ENCODE peak calls at places on chromosomes 2 and 18, in four cellular contexts. E is A549, H is K562, D is HepG2. C is an unnamed sample.

GRCh38 chr2:54634012-54634411 is 89.5 kb upstream of the EML6 start:
- DNase-seq in E (no peak), H (no peak), D (no peak), C (no peak)

GRCh38 chr2:240392948-240393830 is 42.3 kb upstream of the GPC1 start:
- DNase-seq in E (no peak), H (no peak), D (no peak), C (no peak)

GRCh38 chr2:121210691-121211090 is 74.3 kb downstream of the TFCP2L1 start:
- DNase-seq in E (peak), H (no peak), D (no peak), C (no peak)

GRCh38 chr2:236872971-236873370 is 212.7 kb upstream of the COPS8 start:
- DNase-seq in E (no peak), H (no peak), D (no peak), C (no peak)

GRCh38 chr18:7567487-7568425 is 640 bp downstream of the PTPRM start:
- DNase-seq in E (no peak), H (no peak), D (no peak), C (no peak)

GRCh38 chr2:21656330-21657075 is 532.7 kb downstream of the TDRD15 start:
- DNase-seq in E (no peak), H (no peak), D (no peak), C (no peak)

GRCh38 chr2:205685314-205686230 is 3.3 kb downstream of the NRP2 start:
- DNase-seq in E (peak), H (no peak), D (no peak), C (no peak)

GRCh38 chr2:180572346-180572745 is 408.1 kb upstream of the UBE2E3 start:
- DNase-seq in E (no peak), H (no peak), D (no peak), C (no peak)

GRCh38 chr2:18387479-18388206 is 172.8 kb downstream of the RDH14 start:
- DNase-seq in E (peak), H (peak), D (peak), C (peak)

GRCh38 chr18:71784777-71785176 is 759.4 kb downstream of the CBLN2 start:
- DNase-seq in E (no peak), H (peak), D (peak), C (no peak)

GRCh38 chr2:20609349-20609994 is 41.4 kb downstream of the HS1BP3 start:
- DNase-seq in E (no peak), H (no peak), D (peak), C (no peak)

GRCh38 chr2:178521304-178522150 is 41.3 kb downstream of the PLEKHA3 start:
- DNase-seq in E (no peak), H (no peak), D (no peak), C (no peak)

GRCh38 chr2:121429119-121429903 is 101.4 kb upstream of the RNU4ATAC start:
- DNase-seq in E (no peak), H (no peak), D (no peak), C (no peak)

GRCh38 chr2:73300926-73301325 is 7.6 kb upstream of the EGR4 start:
- DNase-seq in E (no peak), H (no peak), D (no peak), C (no peak)

GRCh38 chr2:16978291-16978690 is 312.7 kb upstream of the CYRIA start:
- DNase-seq in E (no peak), H (no peak), D (no peak), C (no peak)

GRCh38 chr2:176388886-176389285 is 119.6 kb downstream of the MTX2 start:
- DNase-seq in E (no peak), H (no peak), D (no peak), C (no peak)

GRCh38 chr18:32974421-32975165 is 201.8 kb upstream of the KLHL14 start:
- DNase-seq in E (no peak), H (no peak), D (no peak), C (no peak)

GRCh38 chr2:74554821-74555531 is 456 bp downstream of the DOK1 start:
- DNase-seq in E (no peak), H (peak), D (no peak), C (no peak)

GRCh38 chr2:48423376-48423775 is 106.6 kb upstream of the STON1 start:
- DNase-seq in E (no peak), H (no peak), D (no peak), C (no peak)

GRCh38 chr2:144659731-144660275 is 139.9 kb upstream of the ZEB2 start:
- DNase-seq in E (no peak), H (peak), D (no peak), C (no peak)

GRCh38 chr2:234032301-234032856 is 18.1 kb upstream of the SPP2 start:
- DNase-seq in E (no peak), H (no peak), D (no peak), C (no peak)

GRCh38 chr2:99700482-99701398 is 210.9 kb upstream of the REV1 start:
- DNase-seq in E (no peak), H (no peak), D (no peak), C (no peak)

GRCh38 chr18:21296045-21296444 is 54.0 kb downstream of the GREB1L start:
- DNase-seq in E (no peak), H (no peak), D (no peak), C (no peak)

GRCh38 chr18:28161608-28162599 is 15.0 kb downstream of the CDH2 start:
- DNase-seq in E (no peak), H (no peak), D (peak), C (no peak)

GRCh38 chr2:47310801-47311560 is 92.0 kb upstream of the MSH2 start:
- DNase-seq in E (no peak), H (no peak), D (peak), C (no peak)

GRCh38 chr2:131036696-131037397 is 56.4 kb downstream of the FAM168B start:
- DNase-seq in E (no peak), H (no peak), D (no peak), C (no peak)

GRCh38 chr2:59276033-59276432 is 1034.9 kb upstream of the FANCL start:
- DNase-seq in E (no peak), H (peak), D (no peak), C (no peak)

GRCh38 chr18:35432565-35433001 is 55.4 kb upstream of the ZNF396 start:
- DNase-seq in E (no peak), H (no peak), D (no peak), C (no peak)

GRCh38 chr18:51953521-51953920 is 386.5 kb upstream of the DCC start:
- DNase-seq in E (no peak), H (no peak), D (no peak), C (peak)

GRCh38 chr2:222319576-222320440 is 21.0 kb upstream of the PAX3 start:
- DNase-seq in E (no peak), H (no peak), D (no peak), C (no peak)

DNA sequence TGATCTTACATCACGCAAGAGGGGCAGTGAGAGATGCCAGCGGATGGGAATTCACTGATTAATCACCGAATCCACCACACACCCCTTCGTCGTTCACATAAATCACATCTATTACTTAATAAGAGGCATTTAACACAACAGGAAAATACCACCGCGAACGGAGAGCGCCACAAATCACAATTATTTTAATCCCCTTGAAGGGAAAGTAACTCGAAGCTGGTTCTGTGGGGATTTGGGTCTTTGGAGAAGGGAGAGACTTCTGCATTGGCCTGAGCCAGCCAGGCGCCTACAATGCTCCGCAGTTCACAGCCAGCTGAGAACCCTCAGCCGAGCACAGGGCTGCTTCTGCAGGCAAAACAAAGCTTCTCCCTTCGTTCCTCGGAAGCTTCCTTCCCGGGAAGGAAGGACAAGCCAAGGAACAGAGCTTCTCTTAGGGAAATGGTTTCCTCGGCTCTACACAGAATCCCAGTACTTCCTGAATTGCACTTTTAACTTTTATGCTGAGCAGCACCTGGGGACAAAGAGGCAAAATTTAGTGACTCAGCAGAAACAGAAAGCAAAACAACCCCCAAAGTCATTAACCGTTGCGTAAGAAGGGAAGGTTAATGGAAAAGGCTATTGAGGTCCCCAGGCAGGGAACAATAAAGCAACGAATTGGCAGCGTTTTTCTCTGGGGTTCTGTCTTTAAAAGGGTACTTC is at the start of gene LRP1B:
- DNase-seq in E (no peak), H (no peak), D (peak), C (no peak)
- TF ChIP-seq CEBPB in E (peak), H (peak), D (peak), C (no peak)

GRCh38 chr18:29436459-29436858 is 1259.5 kb upstream of the CDH2 start:
- DNase-seq in E (no peak), H (no peak), D (no peak), C (no peak)
- TF ChIP-seq MYC in E (no peak), H (no peak), D (no peak), C (no peak)

GRCh38 chr2:168315331-168316072 is 68.1 kb upstream of the STK39 start:
- DNase-seq in E (no peak), H (no peak), D (no peak), C (no peak)
- TF ChIP-seq CEBPB in E (no peak), H (no peak), D (no peak), C (no peak)

GRCh38 chr2:162482463-162482862 is 138.5 kb downstream of the GCA start:
- DNase-seq in E (no peak), H (no peak), D (no peak), C (no peak)
- TF ChIP-seq MYC in E (no peak), H (no peak), D (no peak), C (no peak)

DNA sequence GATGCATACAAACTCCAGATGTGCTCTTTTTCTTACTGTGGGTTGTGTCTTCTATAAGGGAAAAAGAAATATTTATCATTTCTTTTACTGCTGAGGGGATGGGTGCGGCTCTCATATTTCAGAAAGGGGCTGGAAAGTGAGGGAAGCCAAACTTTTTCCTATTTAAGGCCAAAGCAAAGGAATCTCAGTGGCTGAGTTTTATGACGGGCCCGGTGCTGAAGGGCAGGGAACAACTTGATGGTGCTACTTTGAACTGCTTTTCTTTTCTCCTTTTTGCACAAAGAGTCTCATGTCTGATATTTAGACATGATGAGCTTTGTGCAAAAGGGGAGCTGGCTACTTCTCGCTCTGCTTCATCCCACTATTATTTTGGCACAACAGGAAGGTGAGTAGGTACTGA is at the start of gene COL3A1:
- DNase-seq in E (no peak), H (no peak), D (no peak), C (no peak)
- TF ChIP-seq CEBPB in E (no peak), H (no peak), D (no peak), C (no peak)

DNA sequence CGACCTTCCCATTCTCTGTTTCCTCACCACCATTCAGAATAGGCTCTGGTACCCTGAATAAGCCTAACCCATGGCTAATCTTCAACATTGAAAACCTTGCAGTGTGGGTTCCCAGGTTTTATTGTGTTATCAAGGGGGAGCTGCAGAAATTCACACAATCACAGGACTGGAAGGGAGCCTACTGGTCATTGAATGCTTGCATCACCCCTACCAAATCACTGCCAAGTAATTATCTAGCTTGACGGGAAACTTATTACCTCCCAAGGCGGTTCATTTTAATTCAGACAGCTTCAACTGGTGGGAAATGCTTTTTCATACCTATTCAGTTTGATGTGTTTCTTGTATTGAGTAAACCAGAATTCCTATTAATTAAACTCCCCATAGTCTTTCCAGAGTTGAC is 33.6 kb upstream of the EFEMP1 start:
- DNase-seq in E (no peak), H (no peak), D (no peak), C (no peak)
- TF ChIP-seq MYC in E (no peak), H (no peak), D (no peak), C (no peak)

GRCh38 chr2:189022002-189022401 is 47.8 kb downstream of the COL3A1 start:
- DNase-seq in E (no peak), H (no peak), D (no peak), C (no peak)

GRCh38 chr2:189018636-189019035 is 44.5 kb downstream of the COL3A1 start:
- DNase-seq in E (no peak), H (no peak), D (no peak), C (no peak)

GRCh38 chr2:189022492-189022891 is 48.3 kb downstream of the COL3A1 start:
- DNase-seq in E (no peak), H (no peak), D (no peak), C (no peak)

GRCh38 chr2:189016311-189016830 is 42.2 kb downstream of the COL3A1 start:
- DNase-seq in E (no peak), H (no peak), D (no peak), C (no peak)

GRCh38 chr2:189020179-189020578 is 46.0 kb downstream of the COL3A1 start:
- DNase-seq in E (no peak), H (no peak), D (no peak), C (no peak)
- TF ChIP-seq CEBPB in E (no peak), H (no peak), D (no peak), C (no peak)

GRCh38 chr18:44133483-44133882 is 547.2 kb upstream of the SETBP1 start:
- DNase-seq in E (no peak), H (no peak), D (no peak), C (no peak)

GRCh38 chr18:44128365-44128764 is 552.3 kb upstream of the SETBP1 start:
- DNase-seq in E (no peak), H (no peak), D (no peak), C (no peak)

GRCh38 chr18:44134447-44134846 is 546.2 kb upstream of the SETBP1 start:
- DNase-seq in E (no peak), H (no peak), D (no peak), C (no peak)

GRCh38 chr18:44126598-44126997 is 554.1 kb upstream of the SETBP1 start:
- DNase-seq in E (no peak), H (no peak), D (no peak), C (no peak)

DNA sequence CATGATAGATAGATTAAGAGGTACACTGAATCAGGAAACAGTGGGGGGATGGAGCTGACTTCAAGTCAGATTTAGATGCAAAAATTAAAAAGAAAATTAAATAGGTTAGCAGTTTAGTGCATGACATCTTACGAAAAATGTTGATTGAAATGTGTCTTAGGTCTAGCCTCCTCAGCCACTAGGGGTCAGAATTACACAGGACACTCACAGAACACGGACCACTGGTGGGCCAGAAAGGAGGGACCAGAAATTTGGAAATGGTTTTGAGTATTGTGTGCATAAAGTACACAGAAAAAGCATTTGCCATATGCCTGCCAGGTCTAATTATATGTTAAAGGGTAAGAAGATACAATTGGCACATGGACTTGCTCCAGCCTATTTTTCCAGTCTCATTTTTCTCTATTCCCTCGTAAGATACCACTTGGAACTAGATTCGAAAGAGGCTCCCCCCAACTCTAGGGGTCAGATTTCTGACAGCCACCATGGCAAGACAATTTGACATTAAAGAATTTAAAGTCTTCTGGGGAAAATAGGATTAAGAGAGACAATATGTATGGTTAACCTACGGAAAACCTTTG is 550.2 kb upstream of the SETBP1 start:
- DNase-seq in E (peak), H (peak), D (peak), C (no peak)
- TF ChIP-seq MYC in E (no peak), H (no peak), D (no peak), C (no peak)